ENCODE peak calls at places on chromosomes 13 and 19, in four cellular contexts. G is A549, Y is K562, Z is endothelial cell of umbilical vein. D is an unnamed sample.

GRCh38 chr19:5138606-5139594 is 170.0 kb downstream of the KDM4B start:
- DNase-seq in G (no peak), Y (no peak), Z (no peak), D (no peak)

GRCh38 chr19:42132030-42132628 is at the start of gene POU2F2:
- DNase-seq in G (no peak), Y (peak), Z (no peak), D (peak)

GRCh38 chr13:41001695-41002094 is 17.4 kb downstream of the ELF1 start:
- DNase-seq in G (no peak), Y (no peak), Z (no peak), D (no peak)

GRCh38 chr13:114108894-114109293 is 23.5 kb downstream of the RASA3 start:
- DNase-seq in G (no peak), Y (no peak), Z (no peak), D (peak)

GRCh38 chr13:77810430-77810829 is 108.2 kb downstream of the EDNRB start:
- DNase-seq in G (peak), Y (no peak), Z (peak), D (no peak)

GRCh38 chr19:916645-917322 is 349 bp upstream of the KISS1R start:
- DNase-seq in G (no peak), Y (peak), Z (no peak), D (peak)

GRCh38 chr13:112072531-112073244 is 5.7 kb downstream of the SOX1 start:
- DNase-seq in G (no peak), Y (no peak), Z (no peak), D (peak)

GRCh38 chr13:78239681-78240080 is 321.1 kb upstream of the EDNRB start:
- DNase-seq in G (no peak), Y (no peak), Z (no peak), D (no peak)

GRCh38 chr19:15869109-15869555 is 28.7 kb downstream of the CYP4F2 start:
- DNase-seq in G (peak), Y (peak), Z (peak), D (peak)

GRCh38 chr13:40539954-40540706 is 126.3 kb downstream of the FOXO1 start:
- DNase-seq in G (peak), Y (no peak), Z (peak), D (no peak)

GRCh38 chr19:3982701-3983541 is 2.3 kb downstream of the EEF2 start:
- DNase-seq in G (no peak), Y (peak), Z (peak), D (no peak)

GRCh38 chr19:954672-955494 is 29.0 kb downstream of the ARID3A start:
- DNase-seq in G (no peak), Y (peak), Z (no peak), D (no peak)

GRCh38 chr13:33180009-33180804 is 105.3 kb downstream of the STARD13 start:
- DNase-seq in G (no peak), Y (no peak), Z (no peak), D (no peak)

GRCh38 chr19:52492991-52493470 is 34.4 kb upstream of the ZNF808 start:
- DNase-seq in G (no peak), Y (no peak), Z (peak), D (peak)

GRCh38 chr13:113906566-113906965 is 42.7 kb upstream of the GAS6 start:
- DNase-seq in G (no peak), Y (no peak), Z (no peak), D (no peak)

GRCh38 chr13:97226788-97227627 is 4.9 kb downstream of the MBNL2 start:
- DNase-seq in G (no peak), Y (peak), Z (peak), D (no peak)

GRCh38 chr13:68099616-68100015 is 869.5 kb upstream of the PCDH9 start:
- DNase-seq in G (peak), Y (no peak), Z (no peak), D (no peak)

GRCh38 chr19:47497073-47497766 is 13.2 kb upstream of the KPTN start:
- DNase-seq in G (no peak), Y (peak), Z (no peak), D (no peak)

GRCh38 chr19:43464089-43464775 is 1.2 kb downstream of the LYPD3 start:
- DNase-seq in G (no peak), Y (peak), Z (no peak), D (peak)

GRCh38 chr13:75505966-75506365 is 24.0 kb upstream of the TBC1D4 start:
- DNase-seq in G (no peak), Y (no peak), Z (no peak), D (no peak)

GRCh38 chr19:7977723-7978040 is 27.8 kb downstream of the ELAVL1 start:
- DNase-seq in G (no peak), Y (no peak), Z (no peak), D (no peak)

GRCh38 chr13:102774210-102774560 is 599 bp upstream of the TEX30 start:
- DNase-seq in G (no peak), Y (peak), Z (no peak), D (no peak)

GRCh38 chr13:92717857-92718256 is 508.8 kb upstream of the GPC6 start:
- DNase-seq in G (no peak), Y (no peak), Z (no peak), D (no peak)

GRCh38 chr13:66693656-66694055 is 536.5 kb downstream of the PCDH9 start:
- DNase-seq in G (no peak), Y (no peak), Z (peak), D (no peak)

GRCh38 chr13:66689628-66690027 is 540.5 kb downstream of the PCDH9 start:
- DNase-seq in G (peak), Y (no peak), Z (peak), D (no peak)

GRCh38 chr13:66691149-66691548 is 539.0 kb downstream of the PCDH9 start:
- DNase-seq in G (no peak), Y (no peak), Z (no peak), D (no peak)

DNA sequence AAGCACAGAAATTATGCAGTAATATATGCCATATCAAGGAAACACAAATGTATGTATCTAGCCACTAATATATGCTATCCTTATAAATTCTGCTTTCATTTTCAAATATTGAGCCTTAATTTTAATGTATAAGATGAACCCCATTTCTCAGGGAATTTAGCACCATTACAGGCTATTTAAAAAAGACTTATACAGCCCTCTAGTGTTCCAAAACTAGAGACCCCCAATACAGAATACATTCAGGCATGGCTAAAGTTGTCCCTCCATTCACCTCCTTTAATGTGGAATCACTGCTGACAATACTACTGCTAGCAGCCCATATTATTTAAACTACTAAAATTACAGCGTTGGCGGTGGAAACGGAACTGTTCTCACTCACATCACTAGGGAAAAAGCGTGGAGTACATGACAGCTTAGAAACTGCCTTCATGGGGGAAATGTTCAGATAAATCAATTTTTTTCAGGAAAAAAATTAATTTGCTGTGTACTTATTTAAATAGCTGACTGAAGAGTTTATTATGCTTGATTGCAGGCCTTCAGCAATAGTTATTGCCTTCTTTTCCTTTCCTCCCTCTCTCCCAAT is 541.0 kb downstream of the PCDH9 start:
- DNase-seq in G (peak), Y (no peak), Z (peak), D (no peak)
- TF ChIP-seq MAX in G (no peak), Y (no peak), Z (no peak), D (no peak)

DNA sequence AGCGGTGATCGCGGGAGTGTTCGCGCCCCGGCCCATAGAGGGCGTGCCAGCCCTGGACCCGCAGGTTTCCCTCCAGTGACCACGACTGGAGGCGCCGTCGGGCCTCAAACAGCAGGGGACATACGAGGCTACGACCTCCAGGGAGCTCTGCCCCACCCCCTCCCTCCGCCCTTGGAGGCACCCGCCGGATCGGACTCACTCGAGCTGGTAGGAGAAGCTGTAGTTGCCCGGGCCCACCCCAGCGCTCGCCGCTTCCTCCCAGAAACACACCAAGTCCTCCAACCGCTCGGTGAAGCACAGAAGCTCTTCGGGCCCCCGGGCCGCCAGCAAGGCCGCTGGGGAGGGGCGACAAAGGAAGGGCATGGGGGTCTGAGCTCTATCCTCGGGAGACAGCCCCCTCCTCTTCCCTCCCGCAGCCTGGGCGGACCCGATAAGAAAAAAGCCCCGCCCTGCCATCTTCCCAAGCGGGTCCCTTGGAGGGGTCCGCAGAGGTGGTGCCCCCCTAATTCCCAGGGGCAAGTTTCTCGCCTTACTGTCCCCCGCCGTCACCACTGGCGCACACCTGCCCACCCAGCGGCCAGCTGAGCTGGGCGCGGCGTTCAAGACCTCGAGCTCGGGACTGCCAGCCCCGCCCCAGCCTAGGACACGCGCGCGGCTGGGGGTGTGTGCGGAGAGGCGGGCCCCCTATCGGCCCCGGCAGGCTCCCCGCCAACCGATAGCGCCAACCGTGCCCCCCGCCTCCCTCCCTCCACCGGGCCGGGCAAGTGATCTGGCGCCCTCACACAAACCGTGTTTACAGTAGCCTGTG is 1.0 kb downstream of the EPOR start:
- DNase-seq in G (peak), Y (peak), Z (peak), D (peak)
- TF ChIP-seq JUN in G (no peak), Y (peak), Z (no peak), D (no peak)

GRCh38 chr19:44662686-44663085 is 8.6 kb upstream of the CEACAM19 start:
- DNase-seq in G (no peak), Y (no peak), Z (no peak), D (no peak)

GRCh38 chr19:44661904-44662303 is 9.4 kb upstream of the CEACAM19 start:
- DNase-seq in G (no peak), Y (no peak), Z (no peak), D (no peak)

GRCh38 chr19:44663996-44664395 is 7.3 kb upstream of the CEACAM19 start:
- DNase-seq in G (no peak), Y (no peak), Z (no peak), D (no peak)

GRCh38 chr19:44666852-44667251 is 4.4 kb upstream of the CEACAM19 start:
- DNase-seq in G (no peak), Y (no peak), Z (no peak), D (no peak)

DNA sequence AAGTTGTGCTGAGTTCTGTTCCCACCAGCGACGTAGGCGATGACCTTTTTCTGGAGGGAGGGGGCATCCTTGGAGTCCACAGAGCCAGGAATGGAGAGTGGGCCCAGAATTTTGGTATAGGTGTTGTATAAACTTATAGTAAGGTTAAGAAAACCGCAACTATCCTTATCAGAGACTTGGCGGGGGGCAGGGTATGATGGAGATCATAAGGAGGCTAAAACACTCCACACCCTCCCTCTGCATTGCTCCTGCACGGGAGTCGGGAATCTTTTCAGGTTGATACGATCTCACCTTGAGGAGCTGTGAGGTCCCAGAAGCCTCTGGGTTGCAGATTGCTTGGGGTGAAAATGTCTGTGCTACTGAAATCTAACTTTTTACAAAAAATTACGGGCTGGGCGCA is 6.3 kb upstream of the CEACAM19 start:
- DNase-seq in G (no peak), Y (no peak), Z (no peak), D (no peak)
- TF ChIP-seq MAX in G (no peak), Y (no peak), Z (no peak), D (no peak)

GRCh38 chr19:17751103-17751911 is at the start of gene FCHO1:
- DNase-seq in G (no peak), Y (peak), Z (no peak), D (no peak)
- TF ChIP-seq JUN in G (no peak), Y (no peak), Z (no peak), D (no peak)

GRCh38 chr13:99218969-99219368 is 18.3 kb downstream of the UBAC2 start:
- DNase-seq in G (no peak), Y (no peak), Z (no peak), D (no peak)
- TF ChIP-seq MAX in G (no peak), Y (no peak), Z (no peak), D (no peak)

DNA sequence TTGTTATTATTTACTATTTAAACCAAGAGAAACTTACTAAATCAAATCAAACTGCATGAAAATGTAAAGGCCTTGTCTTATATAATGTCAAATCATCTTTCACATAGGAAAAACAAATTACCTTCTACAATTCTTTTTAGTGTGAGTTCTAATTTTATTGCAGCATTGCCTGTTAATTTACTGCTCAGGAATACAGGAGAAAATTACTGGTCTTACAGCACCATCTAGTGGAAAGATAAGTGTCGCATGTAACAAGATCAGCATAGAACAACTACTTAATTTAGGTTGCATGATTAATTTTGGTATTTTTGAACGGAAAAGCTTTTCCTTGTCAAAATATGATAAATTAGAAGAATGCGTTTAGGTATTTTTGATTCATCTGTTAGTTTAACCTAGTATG is 502.7 kb downstream of the UQCRFS1 start:
- DNase-seq in G (peak), Y (peak), Z (peak), D (no peak)
- TF ChIP-seq JUN in G (no peak), Y (no peak), Z (no peak), D (no peak)

GRCh38 chr13:27203186-27203585 is 31.6 kb upstream of the USP12 start:
- DNase-seq in G (no peak), Y (no peak), Z (no peak), D (no peak)

GRCh38 chr13:27200413-27201066 is 28.9 kb upstream of the USP12 start:
- DNase-seq in G (no peak), Y (no peak), Z (no peak), D (no peak)

GRCh38 chr13:27201661-27202060 is 30.1 kb upstream of the USP12 start:
- DNase-seq in G (no peak), Y (no peak), Z (no peak), D (no peak)

GRCh38 chr13:27199691-27200090 is 28.1 kb upstream of the USP12 start:
- DNase-seq in G (no peak), Y (no peak), Z (no peak), D (no peak)

GRCh38 chr13:27203854-27204253 is 32.2 kb upstream of the USP12 start:
- DNase-seq in G (peak), Y (no peak), Z (peak), D (no peak)
- TF ChIP-seq MAX in G (no peak), Y (no peak), Z (no peak), D (no peak)

DNA sequence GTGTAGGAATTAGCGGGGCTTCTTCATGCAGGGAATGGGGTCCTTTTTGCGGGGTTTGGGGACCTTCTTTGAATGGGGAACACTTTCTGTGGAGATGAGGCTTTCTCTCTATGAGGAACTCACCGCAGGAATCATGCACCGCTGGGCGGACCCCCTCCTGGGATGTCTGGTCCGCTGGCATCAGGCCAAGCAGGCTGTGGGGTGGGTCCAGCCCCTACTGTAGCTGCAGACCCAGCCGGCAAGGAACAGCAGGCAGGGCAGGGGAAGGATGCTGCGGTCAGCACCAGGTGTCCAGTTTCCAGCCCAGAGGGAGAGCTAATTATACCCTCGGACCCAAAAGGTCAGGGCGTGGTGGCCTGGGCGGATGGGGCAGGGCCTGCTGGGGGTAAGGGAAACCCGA is 1.8 kb downstream of the MYBPC2 start:
- DNase-seq in G (no peak), Y (peak), Z (no peak), D (no peak)
- TF ChIP-seq JUN in G (no peak), Y (no peak), Z (no peak), D (no peak)

DNA sequence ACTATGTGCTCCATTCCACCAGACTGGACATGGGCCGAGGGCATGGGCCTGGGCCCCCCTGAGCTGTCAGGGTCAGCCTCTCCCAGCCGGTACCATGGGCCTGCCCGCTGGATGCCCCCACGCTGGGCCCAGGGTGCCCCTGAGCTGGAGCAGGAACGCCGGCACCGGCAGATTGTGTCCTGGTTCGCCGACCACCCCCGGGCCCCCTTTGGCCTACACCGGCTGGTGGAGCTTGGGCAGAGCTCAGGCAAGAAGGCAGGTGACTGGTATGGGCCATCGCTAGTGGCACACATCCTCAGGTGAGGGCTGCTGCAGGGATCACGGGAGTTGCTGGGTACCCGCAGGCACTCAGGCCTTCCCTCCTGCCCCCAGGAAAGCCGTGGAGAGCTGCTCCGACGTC is 3.1 kb downstream of the ATG4D start:
- DNase-seq in G (no peak), Y (no peak), Z (no peak), D (no peak)
- TF ChIP-seq MAX in G (no peak), Y (no peak), Z (no peak), D (no peak)